ENCODE peak calls at places on chromosome 21, in five cellular contexts. O is dorsolateral prefrontal cortex, F is left ventricle myocardium inferior, R is Peyer's patch, X is Panc1. Z is an unnamed sample.

GRCh38 chr21:31316488-31317169 is 27.4 kb downstream of the TIAM1 start:
- DNase-seq in X (no peak), O (no peak), R (no peak), F (no peak), Z (no peak)

GRCh38 chr21:35204850-35205564 is 155.9 kb upstream of the RUNX1 start:
- DNase-seq in F (peak; percentile 80), O (peak; percentile 60), R (peak; percentile 52), X (no peak), Z (no peak)

GRCh38 chr21:24955275-24955961 is 651.9 kb downstream of the MRPL39 start:
- DNase-seq in X (no peak), F (no peak), O (no peak), R (peak; percentile 68), Z (no peak)

GRCh38 chr21:34639882-34640788 is 25.2 kb upstream of the RCAN1 start:
- DNase-seq in R (no peak), O (no peak), X (no peak), F (no peak), Z (no peak)

GRCh38 chr21:43778469-43779335 is 2.6 kb upstream of the CSTB start:
- DNase-seq in R (no peak), F (no peak), X (peak; percentile 47), O (no peak), Z (no peak)

GRCh38 chr21:36686955-36687354 is 12.0 kb upstream of the SIM2 start:
- DNase-seq in F (no peak), R (no peak), O (no peak), X (no peak), Z (no peak)

GRCh38 chr21:46323227-46323709 is 402 bp downstream of the C21orf58 start:
- DNase-seq in X (no peak), F (no peak), O (no peak), R (no peak), Z (no peak)

GRCh38 chr21:14591277-14591876 is 45.3 kb upstream of the SAMSN1 start:
- DNase-seq in X (no peak), R (no peak), F (no peak), O (no peak), Z (no peak)

GRCh38 chr21:32794643-32795042 is 23.1 kb upstream of the PAXBP1 start:
- DNase-seq in R (no peak), O (no peak), X (no peak), F (no peak), Z (no peak)

GRCh38 chr21:32674038-32674437 is 53.8 kb downstream of the SYNJ1 start:
- DNase-seq in R (no peak), O (no peak), F (no peak), X (no peak), Z (no peak)

GRCh38 chr21:37619464-37619974 is 252.9 kb downstream of the DYRK1A start:
- DNase-seq in R (no peak), O (no peak), F (no peak), X (no peak), Z (no peak)

DNA sequence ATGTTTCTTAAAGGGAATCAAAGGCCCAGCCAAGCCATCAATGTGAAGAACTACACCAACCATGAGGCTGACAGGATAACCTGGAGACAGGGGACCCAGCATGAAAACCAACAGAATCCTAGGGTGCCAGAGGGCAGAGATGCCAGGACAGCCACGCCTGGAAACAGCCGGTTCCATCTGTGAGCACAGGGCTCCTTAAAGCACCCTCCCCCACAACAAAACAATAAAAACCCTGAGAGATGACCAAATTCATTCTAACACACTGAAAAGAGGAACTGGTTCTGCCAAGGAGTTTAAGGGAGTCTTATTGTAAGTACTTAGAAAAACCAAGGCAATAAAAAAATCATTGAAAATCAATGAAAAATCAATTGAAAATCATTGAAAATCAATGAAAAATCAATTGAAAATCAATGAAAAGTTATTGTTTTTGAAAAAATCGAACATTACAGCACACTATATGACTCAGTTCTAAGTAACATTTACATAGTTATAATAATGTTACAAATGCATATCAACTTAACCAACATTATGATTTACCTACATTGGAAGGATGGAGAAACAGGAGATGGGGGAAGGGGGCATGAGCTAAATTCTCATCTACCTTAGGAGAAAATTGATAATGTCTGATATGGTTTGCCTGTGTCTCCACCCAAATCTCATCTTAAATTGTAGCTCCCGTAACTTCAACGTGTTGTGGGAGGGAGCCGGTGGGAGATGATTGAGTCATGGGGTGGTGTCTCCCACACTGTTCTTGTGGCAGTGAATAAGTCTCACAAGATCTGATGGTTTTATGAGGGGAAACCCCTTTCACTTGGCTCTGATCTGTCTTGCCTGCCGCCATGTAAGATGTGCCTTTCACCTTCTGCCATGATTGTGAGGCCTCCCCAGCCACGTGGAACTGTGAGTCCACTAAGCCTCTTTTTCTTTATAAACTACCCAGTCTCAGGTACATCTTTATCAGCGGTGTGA is 141.8 kb upstream of the ERG start:
- DNase-seq in R (no peak), F (no peak), X (no peak), O (no peak), Z (no peak)
- H3K27ac ChIP-seq in R (no peak overlapping the region), F (no peak overlapping the region), X (peak overlapping the region; percentile 17), O (no peak overlapping the region), Z (no peak overlapping the region)

DNA sequence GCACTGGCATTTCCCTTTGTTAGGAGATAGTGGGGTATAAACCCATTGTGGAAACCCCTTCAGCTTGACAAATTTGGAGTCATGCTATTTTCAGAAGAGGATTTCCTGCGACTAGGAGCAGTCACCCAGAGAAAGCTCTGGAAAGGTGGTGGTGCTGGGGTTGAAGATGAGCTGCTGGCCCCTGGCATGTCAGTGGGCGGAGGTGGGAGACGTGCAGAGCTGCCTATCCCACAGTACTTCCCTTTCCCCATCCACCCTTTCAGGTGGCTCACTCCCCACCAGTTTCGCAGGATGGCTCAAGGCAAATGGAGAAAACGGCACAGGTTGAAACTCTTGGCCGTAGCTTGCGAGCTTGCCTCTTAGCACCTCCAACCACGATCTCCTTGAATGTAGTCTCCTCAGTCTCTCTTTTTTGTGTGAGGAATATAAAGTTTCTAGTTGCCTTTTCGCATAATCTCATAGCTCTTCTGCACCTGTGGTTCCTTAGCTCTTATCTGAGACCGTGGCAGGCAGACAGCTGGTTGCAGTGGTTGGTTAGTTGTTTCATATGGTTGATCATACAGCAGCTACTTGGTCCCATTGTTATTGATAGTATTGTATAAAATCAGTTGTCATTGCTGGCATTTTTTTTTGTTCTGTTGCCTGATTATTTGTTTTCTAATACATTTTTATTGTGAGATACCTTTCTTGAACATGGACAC is 48.2 kb downstream of the ADARB1 start:
- DNase-seq in O (no peak), R (no peak), F (no peak), X (no peak), Z (no peak)
- H3K27ac ChIP-seq in O (no peak overlapping the region), R (no peak overlapping the region), F (no peak overlapping the region), X (no peak overlapping the region), Z (no peak overlapping the region)

GRCh38 chr21:41681939-41682718 is 84.7 kb downstream of the RIPK4 start:
- DNase-seq in F (no peak), X (no peak), O (no peak), R (no peak), Z (no peak)
- H3K27ac ChIP-seq in F (no peak overlapping the region), X (peak overlapping the region; percentile 97), O (no peak overlapping the region), R (no peak overlapping the region), Z (no peak overlapping the region)

DNA sequence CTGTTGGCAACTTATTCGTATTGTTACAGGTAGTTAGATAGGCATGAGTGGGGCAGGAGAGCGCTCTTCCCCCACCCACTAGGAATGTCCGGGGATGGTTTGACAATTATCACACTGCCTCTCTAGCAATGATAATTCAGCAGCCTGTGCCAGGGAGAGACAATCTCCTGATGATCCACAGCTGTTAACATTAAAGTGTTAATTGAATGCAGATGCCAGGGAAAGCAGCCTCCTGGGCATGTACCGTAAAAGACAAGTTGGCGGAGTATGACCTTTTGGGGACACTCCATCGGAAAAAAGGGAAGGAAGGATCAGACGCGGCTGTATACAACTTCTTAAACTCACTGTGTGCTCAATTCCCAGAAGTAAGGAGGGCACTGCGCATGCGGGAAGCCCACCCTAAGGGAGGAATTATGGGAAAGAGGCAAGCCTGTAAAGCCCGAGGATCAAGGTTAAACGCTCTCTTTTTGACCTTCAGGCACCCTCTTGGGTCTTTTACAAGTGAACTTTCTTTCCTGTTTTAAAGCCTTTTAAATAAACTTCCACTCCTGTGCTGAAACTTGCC is 62.6 kb downstream of the MAP3K7CL start:
- DNase-seq in R (no peak), F (peak; percentile 30), X (no peak), O (no peak), Z (no peak)
- H3K27ac ChIP-seq in R (no peak overlapping the region), F (peak overlapping the region; percentile 56), X (no peak overlapping the region), O (no peak overlapping the region), Z (no peak overlapping the region)

Z was measured in caudate nucleus.